ENCODE peak calls at places on chromosome 13, in eight cellular contexts. F is ascending aorta, S is lower lobe of right lung, H is BE2C, J is left ventricle myocardium inferior, P is tibial nerve, K is A549, B is DND-41. G is an unnamed sample.
A peak's percentile ranks its signal among the peaks of the same experiment; 100 is the strongest.

GRCh38 chr13:92187378-92187989 is 789.1 kb downstream of the GPC5 start:
- DNase-seq in F (no peak), S (no peak), H (peak; percentile 25), J (no peak), P (peak; percentile 56), K (peak; percentile 1), B (peak; percentile 22), G (peak; percentile 25)

GRCh38 chr13:99686157-99686572 is 184.9 kb downstream of the TM9SF2 start:
- DNase-seq in F (no peak), S (no peak), H (peak; percentile 69), J (peak; percentile 53), P (no peak), K (no peak), B (no peak), G (no peak)

GRCh38 chr13:48431431-48431830 is 18.5 kb upstream of the LPAR6 start:
- DNase-seq in F (no peak), S (no peak), H (no peak), J (no peak), P (no peak), K (no peak), B (no peak), G (no peak)

GRCh38 chr13:83216521-83217245 is 665.6 kb downstream of the SLITRK1 start:
- DNase-seq in F (no peak), S (no peak), H (no peak), J (no peak), P (no peak), K (no peak), B (no peak), G (no peak)

GRCh38 chr13:73809561-73809960 is 324.6 kb downstream of the KLF12 start:
- DNase-seq in F (no peak), S (no peak), H (no peak), J (no peak), P (no peak), K (no peak), B (no peak), G (no peak)

GRCh38 chr13:102567857-102568256 is 28.9 kb upstream of the TPP2 start:
- DNase-seq in F (no peak), S (no peak), H (no peak), J (no peak), P (no peak), K (no peak), B (no peak), G (no peak)

GRCh38 chr13:110498765-110499164 is 62.8 kb downstream of the RAB20 start:
- DNase-seq in F (no peak), S (no peak), H (no peak), J (no peak), P (no peak), K (no peak), B (no peak), G (no peak)

GRCh38 chr13:52779028-52779612 is 39.5 kb upstream of the CNMD start:
- DNase-seq in F (no peak), S (no peak), H (no peak), J (no peak), P (no peak), K (no peak), B (no peak), G (no peak)

GRCh38 chr13:104385409-104385808 is 1319.2 kb upstream of the SLC10A2 start:
- DNase-seq in F (no peak), S (no peak), H (no peak), J (no peak), P (no peak), K (no peak), B (no peak), G (no peak)

GRCh38 chr13:43154083-43154739 is 130.8 kb downstream of the DNAJC15 start:
- DNase-seq in F (no peak), S (no peak), H (no peak), J (no peak), P (no peak), K (no peak), B (no peak), G (no peak)

GRCh38 chr13:60329221-60329983 is 67.6 kb upstream of the TDRD3 start:
- DNase-seq in F (no peak), S (peak; percentile 48), H (peak; percentile 55), J (no peak), P (no peak), K (no peak), B (peak; percentile 27), G (no peak)

GRCh38 chr13:43986395-43986794 is 106.7 kb downstream of the LACC1 start:
- DNase-seq in F (no peak), S (no peak), H (no peak), J (no peak), P (no peak), K (no peak), B (no peak), G (no peak)

GRCh38 chr13:69595181-69595580 is 512.4 kb upstream of the ATXN8OS start:
- DNase-seq in F (no peak), S (no peak), H (no peak), J (no peak), P (no peak), K (no peak), B (no peak), G (no peak)

GRCh38 chr13:26037302-26037701 is 14.5 kb downstream of the SHISA2 start:
- DNase-seq in F (no peak), S (no peak), H (peak; percentile 45), J (no peak), P (no peak), K (no peak), B (peak; percentile 53), G (no peak)

GRCh38 chr13:111062305-111062704 is 52.8 kb upstream of the ARHGEF7 start:
- DNase-seq in F (no peak), S (no peak), H (no peak), J (no peak), P (no peak), K (no peak), B (no peak), G (no peak)

GRCh38 chr13:43567608-43568007 is 219.2 kb downstream of the ENOX1 start:
- DNase-seq in F (no peak), S (no peak), H (no peak), J (no peak), P (no peak), K (no peak), B (no peak), G (no peak)

GRCh38 chr13:80116107-80116506 is 224.8 kb downstream of the SPRY2 start:
- DNase-seq in F (no peak), S (no peak), H (no peak), J (no peak), P (no peak), K (no peak), B (no peak), G (no peak)

GRCh38 chr13:30107536-30108136 is 199.7 kb downstream of the KATNAL1 start:
- DNase-seq in F (no peak), S (peak; percentile 68), H (no peak), J (no peak), P (no peak), K (no peak), B (no peak), G (no peak)

DNA sequence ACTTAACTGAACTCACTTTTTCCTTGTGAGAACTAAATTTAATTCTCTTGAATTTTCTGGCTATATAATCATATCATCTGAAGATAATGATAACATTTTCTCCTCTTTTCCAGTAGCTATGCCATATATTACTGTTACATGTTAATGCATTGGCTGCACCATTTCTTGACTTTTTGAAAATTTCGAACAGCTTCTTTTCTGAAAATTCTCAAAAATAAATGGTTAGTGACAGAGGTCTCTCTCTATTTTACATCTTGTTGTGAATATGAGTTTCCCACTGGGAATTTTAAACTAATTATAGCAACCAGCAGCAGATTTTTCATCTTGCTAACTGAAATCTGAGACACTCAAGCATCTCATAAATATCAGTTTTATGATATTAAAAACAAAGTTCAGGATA is 30.6 kb downstream of the MBNL2 start:
- DNase-seq in F (no peak), S (no peak), H (no peak), J (no peak), P (no peak), K (no peak), B (no peak), G (no peak)
- H3K4me1 ChIP-seq in F (peaks cover 59% of the 10 kb centered on the region), S (peaks cover 66% of the 10 kb centered on the region), H (peaks cover 42% of the 10 kb centered on the region), J (peaks cover 88% of the 10 kb centered on the region), P (peaks cover 90% of the 10 kb centered on the region), K (peaks cover 83% of the 10 kb centered on the region), B (no peaks in the 10 kb centered on the region), G (peaks cover 14% of the 10 kb centered on the region)

GRCh38 chr13:40442191-40442590 is 224.2 kb downstream of the FOXO1 start:
- DNase-seq in F (no peak), S (no peak), H (no peak), J (peak; percentile 54), P (no peak), K (no peak), B (no peak), G (no peak)
- H3K4me1 ChIP-seq in F (peaks cover 25% of the 10 kb centered on the region), S (peaks cover 51% of the 10 kb centered on the region), H (no peaks in the 10 kb centered on the region), J (peaks cover 83% of the 10 kb centered on the region), P (peaks cover 55% of the 10 kb centered on the region), K (peaks cover 9% of the 10 kb centered on the region), B (no peaks in the 10 kb centered on the region), G (peaks cover 21% of the 10 kb centered on the region)

GRCh38 chr13:98500963-98501421 is 75.9 kb downstream of the STK24 start:
- DNase-seq in F (no peak), S (no peak), H (no peak), J (no peak), P (no peak), K (no peak), B (no peak), G (no peak)

GRCh38 chr13:98506343-98507059 is 70.4 kb downstream of the STK24 start:
- DNase-seq in F (no peak), S (no peak), H (no peak), J (no peak), P (no peak), K (no peak), B (no peak), G (no peak)

GRCh38 chr13:98504029-98504351 is 72.9 kb downstream of the STK24 start:
- DNase-seq in F (no peak), S (no peak), H (no peak), J (no peak), P (no peak), K (no peak), B (no peak), G (no peak)

GRCh38 chr13:98504371-98504963 is 72.4 kb downstream of the STK24 start:
- DNase-seq in F (no peak), S (no peak), H (no peak), J (no peak), P (no peak), K (no peak), B (no peak), G (no peak)

GRCh38 chr13:98503175-98504028 is 73.5 kb downstream of the STK24 start:
- DNase-seq in F (no peak), S (no peak), H (no peak), J (no peak), P (no peak), K (no peak), B (no peak), G (no peak)
- H3K4me1 ChIP-seq in F (peaks cover 35% of the 10 kb centered on the region), S (peaks cover 75% of the 10 kb centered on the region), H (peaks cover 38% of the 10 kb centered on the region), J (peaks cover 84% of the 10 kb centered on the region), P (peaks cover 77% of the 10 kb centered on the region), K (peaks cover 28% of the 10 kb centered on the region), B (no peaks in the 10 kb centered on the region), G (peaks cover 28% of the 10 kb centered on the region)

DNA sequence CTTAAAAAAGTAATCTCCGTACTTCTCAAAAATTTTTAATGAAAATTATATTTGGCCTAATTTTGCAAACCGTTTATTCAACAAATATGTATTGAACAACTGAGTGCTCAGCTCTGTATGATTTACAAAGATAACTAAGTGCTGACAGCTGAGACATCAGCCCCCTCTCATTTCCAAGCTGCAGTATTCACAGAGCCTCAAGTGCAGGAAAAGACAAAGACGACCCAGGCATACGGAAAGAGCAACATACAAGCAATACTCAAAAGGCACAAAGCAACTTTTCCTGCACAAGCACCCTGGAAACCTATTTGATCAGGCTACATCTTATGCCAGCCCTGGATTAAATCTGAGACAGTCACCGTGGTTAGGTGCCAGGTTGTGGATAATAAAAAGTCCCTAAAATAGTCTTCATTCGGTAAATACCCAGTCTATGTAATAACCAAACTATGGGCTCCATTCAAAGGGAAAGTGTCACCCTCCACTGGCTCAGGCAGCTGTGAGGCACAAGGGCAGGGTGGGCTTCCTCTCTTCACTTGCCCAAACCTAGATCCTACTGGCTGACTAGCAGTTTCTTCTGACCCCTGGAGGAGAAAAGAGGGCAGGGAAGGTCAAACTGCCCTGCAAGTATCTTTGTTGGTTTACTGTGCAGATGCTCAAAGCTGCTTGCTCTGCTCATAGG is 65.5 kb downstream of the TBC1D4 start:
- DNase-seq in F (no peak), S (no peak), H (no peak), J (no peak), P (no peak), K (no peak), B (no peak), G (no peak)
- H3K4me1 ChIP-seq in F (peaks cover 7% of the 10 kb centered on the region), S (peaks cover 49% of the 10 kb centered on the region), H (peaks cover 33% of the 10 kb centered on the region), J (peaks cover 79% of the 10 kb centered on the region), P (peaks cover 67% of the 10 kb centered on the region), K (peaks cover 55% of the 10 kb centered on the region), B (no peaks in the 10 kb centered on the region), G (no peaks in the 10 kb centered on the region)

G was measured in CD4-positive, CD25-positive, alpha-beta regulatory T cell.